ENCODE peak calls at places on chromosomes 2 and 18, in six cellular contexts. One of them, this sample, is unnamed.

GRCh38 chr2:2456721-2457120 is 125.6 kb upstream of the MYT1L start:
- DNase-seq in psoas muscle: no peak
- DNase-seq in A673: no peak
- DNase-seq in B cell: no peak
- DNase-seq in nephron progenitor cell: no peak
- DNase-seq in fibroblast of pulmonary artery: no peak
- DNase-seq in this sample: no peak

GRCh38 chr18:46574000-46574739 is 82.8 kb downstream of the LOXHD1 start:
- DNase-seq in psoas muscle: no peak
- DNase-seq in A673: no peak
- DNase-seq in B cell: no peak
- DNase-seq in nephron progenitor cell: no peak
- DNase-seq in fibroblast of pulmonary artery: no peak
- DNase-seq in this sample: peak; percentile 62

GRCh38 chr2:147916723-147917122 is 71.9 kb downstream of the ACVR2A start:
- DNase-seq in psoas muscle: no peak
- DNase-seq in A673: no peak
- DNase-seq in B cell: no peak
- DNase-seq in nephron progenitor cell: no peak
- DNase-seq in fibroblast of pulmonary artery: no peak
- DNase-seq in this sample: no peak

GRCh38 chr2:180677200-180677599 is 303.2 kb upstream of the UBE2E3 start:
- DNase-seq in psoas muscle: no peak
- DNase-seq in A673: no peak
- DNase-seq in B cell: no peak
- DNase-seq in nephron progenitor cell: no peak
- DNase-seq in fibroblast of pulmonary artery: no peak
- DNase-seq in this sample: no peak

GRCh38 chr2:46181306-46181705 is 115.9 kb upstream of the EPAS1 start:
- DNase-seq in psoas muscle: no peak
- DNase-seq in A673: no peak
- DNase-seq in B cell: no peak
- DNase-seq in nephron progenitor cell: no peak
- DNase-seq in fibroblast of pulmonary artery: no peak
- DNase-seq in this sample: no peak

GRCh38 chr2:67437132-67437531 is 40.0 kb downstream of the ETAA1 start:
- DNase-seq in psoas muscle: no peak
- DNase-seq in A673: no peak
- DNase-seq in B cell: no peak
- DNase-seq in nephron progenitor cell: no peak
- DNase-seq in fibroblast of pulmonary artery: no peak
- DNase-seq in this sample: no peak

GRCh38 chr18:8847066-8847755 is 141.9 kb downstream of the MTCL1 start:
- DNase-seq in psoas muscle: no peak
- DNase-seq in A673: no peak
- DNase-seq in B cell: no peak
- DNase-seq in nephron progenitor cell: no peak
- DNase-seq in fibroblast of pulmonary artery: peak; percentile 24
- DNase-seq in this sample: no peak

GRCh38 chr2:203225423-203226039 is 13.3 kb upstream of the CYP20A1 start:
- DNase-seq in psoas muscle: no peak
- DNase-seq in A673: peak; percentile 37
- DNase-seq in B cell: peak; percentile 42
- DNase-seq in nephron progenitor cell: peak; percentile 30
- DNase-seq in fibroblast of pulmonary artery: peak; percentile 45
- DNase-seq in this sample: no peak

GRCh38 chr18:79974025-79974424 is 9.6 kb downstream of the HSBP1L1 start:
- DNase-seq in psoas muscle: no peak
- DNase-seq in A673: no peak
- DNase-seq in B cell: no peak
- DNase-seq in nephron progenitor cell: no peak
- DNase-seq in fibroblast of pulmonary artery: no peak
- DNase-seq in this sample: no peak

GRCh38 chr2:68251187-68251854 is 1.0 kb downstream of the PPP3R1 start:
- DNase-seq in psoas muscle: peak; percentile 51
- DNase-seq in A673: peak; percentile 89
- DNase-seq in B cell: peak; percentile 87
- DNase-seq in nephron progenitor cell: peak; percentile 60
- DNase-seq in fibroblast of pulmonary artery: peak; percentile 78
- DNase-seq in this sample: peak; percentile 70

GRCh38 chr2:46862430-46862829 is 53.2 kb downstream of the MCFD2 start:
- DNase-seq in psoas muscle: no peak
- DNase-seq in A673: no peak
- DNase-seq in B cell: no peak
- DNase-seq in nephron progenitor cell: no peak
- DNase-seq in fibroblast of pulmonary artery: no peak
- DNase-seq in this sample: no peak

GRCh38 chr2:19799881-19800780 is 101.7 kb downstream of the TTC32 start:
- DNase-seq in psoas muscle: no peak
- DNase-seq in A673: no peak
- DNase-seq in B cell: no peak
- DNase-seq in nephron progenitor cell: no peak
- DNase-seq in fibroblast of pulmonary artery: no peak
- DNase-seq in this sample: no peak

GRCh38 chr18:78642561-78643398 is 336.8 kb upstream of the SALL3 start:
- DNase-seq in psoas muscle: no peak
- DNase-seq in A673: no peak
- DNase-seq in B cell: peak; percentile 42
- DNase-seq in nephron progenitor cell: no peak
- DNase-seq in fibroblast of pulmonary artery: no peak
- DNase-seq in this sample: no peak

GRCh38 chr2:10659898-10660568 is 29.7 kb downstream of the NOL10 start:
- DNase-seq in psoas muscle: peak; percentile 55
- DNase-seq in A673: peak; percentile 19
- DNase-seq in B cell: peak; percentile 22
- DNase-seq in nephron progenitor cell: peak; percentile 58
- DNase-seq in fibroblast of pulmonary artery: peak; percentile 82
- DNase-seq in this sample: no peak

GRCh38 chr2:15553951-15554350 is 7.2 kb downstream of the NBAS start:
- DNase-seq in psoas muscle: no peak
- DNase-seq in A673: no peak
- DNase-seq in B cell: no peak
- DNase-seq in nephron progenitor cell: no peak
- DNase-seq in fibroblast of pulmonary artery: no peak
- DNase-seq in this sample: no peak

GRCh38 chr2:41878726-41879366 is 169.0 kb upstream of the PKDCC start:
- DNase-seq in psoas muscle: peak; percentile 34
- DNase-seq in A673: no peak
- DNase-seq in B cell: no peak
- DNase-seq in nephron progenitor cell: no peak
- DNase-seq in fibroblast of pulmonary artery: no peak
- DNase-seq in this sample: no peak

GRCh38 chr2:168136392-168136977 is 110.9 kb downstream of the STK39 start:
- DNase-seq in psoas muscle: no peak
- DNase-seq in A673: peak; percentile 68
- DNase-seq in B cell: peak; percentile 40
- DNase-seq in nephron progenitor cell: no peak
- DNase-seq in fibroblast of pulmonary artery: peak; percentile 70
- DNase-seq in this sample: peak; percentile 8

GRCh38 chr2:82993631-82994030 is 1465.4 kb downstream of the SUCLG1 start:
- DNase-seq in psoas muscle: no peak
- DNase-seq in A673: no peak
- DNase-seq in B cell: no peak
- DNase-seq in nephron progenitor cell: no peak
- DNase-seq in fibroblast of pulmonary artery: no peak
- DNase-seq in this sample: no peak

GRCh38 chr18:34707670-34708069 is 2.4 kb upstream of the DTNA start:
- DNase-seq in psoas muscle: no peak
- DNase-seq in A673: peak; percentile 94
- DNase-seq in B cell: no peak
- DNase-seq in nephron progenitor cell: no peak
- DNase-seq in fibroblast of pulmonary artery: peak; percentile 95
- DNase-seq in this sample: no peak

GRCh38 chr2:2050321-2050905 is 280.7 kb downstream of the MYT1L start:
- DNase-seq in psoas muscle: no peak
- DNase-seq in A673: no peak
- DNase-seq in B cell: no peak
- DNase-seq in nephron progenitor cell: no peak
- DNase-seq in fibroblast of pulmonary artery: no peak
- DNase-seq in this sample: no peak

GRCh38 chr2:219387284-219388126 is at the start of gene DNPEP:
- DNase-seq in psoas muscle: peak; percentile 94
- DNase-seq in A673: peak; percentile 89
- DNase-seq in B cell: peak; percentile 95
- DNase-seq in nephron progenitor cell: peak; percentile 97
- DNase-seq in fibroblast of pulmonary artery: peak; percentile 94
- DNase-seq in this sample: peak; percentile 99

GRCh38 chr2:10392548-10392947 is 55.6 kb downstream of the ODC1 start:
- DNase-seq in psoas muscle: no peak
- DNase-seq in A673: no peak
- DNase-seq in B cell: no peak
- DNase-seq in nephron progenitor cell: no peak
- DNase-seq in fibroblast of pulmonary artery: no peak
- DNase-seq in this sample: no peak

GRCh38 chr2:74548285-74548918 is 5.3 kb downstream of the LOXL3 start:
- DNase-seq in psoas muscle: no peak
- DNase-seq in A673: peak; percentile 29
- DNase-seq in B cell: no peak
- DNase-seq in nephron progenitor cell: no peak
- DNase-seq in fibroblast of pulmonary artery: no peak
- DNase-seq in this sample: no peak

GRCh38 chr2:96207073-96207777 is 1.4 kb downstream of the STARD7 start:
- DNase-seq in psoas muscle: no peak
- DNase-seq in A673: no peak
- DNase-seq in B cell: no peak
- DNase-seq in nephron progenitor cell: no peak
- DNase-seq in fibroblast of pulmonary artery: no peak
- DNase-seq in this sample: no peak

GRCh38 chr2:96209729-96210085 is 1.1 kb upstream of the STARD7 start:
- DNase-seq in psoas muscle: no peak
- DNase-seq in A673: no peak
- DNase-seq in B cell: no peak
- DNase-seq in nephron progenitor cell: no peak
- DNase-seq in fibroblast of pulmonary artery: no peak
- DNase-seq in this sample: no peak

GRCh38 chr2:96209011-96209728 is 543 bp upstream of the STARD7 start:
- DNase-seq in psoas muscle: no peak
- DNase-seq in A673: no peak
- DNase-seq in B cell: no peak
- DNase-seq in nephron progenitor cell: no peak
- DNase-seq in fibroblast of pulmonary artery: no peak
- DNase-seq in this sample: no peak

GRCh38 chr2:96207778-96208143 is 866 bp downstream of the STARD7 start:
- DNase-seq in psoas muscle: no peak
- DNase-seq in A673: no peak
- DNase-seq in B cell: no peak
- DNase-seq in nephron progenitor cell: no peak
- DNase-seq in fibroblast of pulmonary artery: no peak
- DNase-seq in this sample: peak; percentile 53

GRCh38 chr2:96208144-96209010 is at the start of gene STARD7:
- DNase-seq in psoas muscle: peak; percentile 99
- DNase-seq in A673: peak; percentile 98
- DNase-seq in B cell: peak; percentile 97
- DNase-seq in nephron progenitor cell: peak; percentile 98
- DNase-seq in fibroblast of pulmonary artery: peak; percentile 98
- DNase-seq in this sample: peak; percentile 97
- TF ChIP-seq CTCF in psoas muscle: no peak
- TF ChIP-seq CTCF in A673: no peak
- TF ChIP-seq CTCF in B cell: no peak
- TF ChIP-seq CTCF in nephron progenitor cell: no peak
- TF ChIP-seq CTCF in fibroblast of pulmonary artery: no peak
- TF ChIP-seq CTCF in this sample: no peak

GRCh38 chr2:43402002-43402401 is 175.6 kb upstream of the ZFP36L2 start:
- DNase-seq in psoas muscle: no peak
- DNase-seq in A673: no peak
- DNase-seq in B cell: peak; percentile 38
- DNase-seq in nephron progenitor cell: no peak
- DNase-seq in fibroblast of pulmonary artery: no peak
- DNase-seq in this sample: peak; percentile 54

GRCh38 chr2:43402452-43402937 is 176.1 kb upstream of the ZFP36L2 start:
- DNase-seq in psoas muscle: no peak
- DNase-seq in A673: no peak
- DNase-seq in B cell: no peak
- DNase-seq in nephron progenitor cell: no peak
- DNase-seq in fibroblast of pulmonary artery: peak; percentile 30
- DNase-seq in this sample: peak; percentile 26

GRCh38 chr2:43399098-43399497 is 172.7 kb upstream of the ZFP36L2 start:
- DNase-seq in psoas muscle: no peak
- DNase-seq in A673: no peak
- DNase-seq in B cell: no peak
- DNase-seq in nephron progenitor cell: no peak
- DNase-seq in fibroblast of pulmonary artery: no peak
- DNase-seq in this sample: no peak

GRCh38 chr2:43399515-43400245 is 173.3 kb upstream of the ZFP36L2 start:
- DNase-seq in psoas muscle: no peak
- DNase-seq in A673: no peak
- DNase-seq in B cell: no peak
- DNase-seq in nephron progenitor cell: no peak
- DNase-seq in fibroblast of pulmonary artery: peak; percentile 88
- DNase-seq in this sample: no peak

DNA sequence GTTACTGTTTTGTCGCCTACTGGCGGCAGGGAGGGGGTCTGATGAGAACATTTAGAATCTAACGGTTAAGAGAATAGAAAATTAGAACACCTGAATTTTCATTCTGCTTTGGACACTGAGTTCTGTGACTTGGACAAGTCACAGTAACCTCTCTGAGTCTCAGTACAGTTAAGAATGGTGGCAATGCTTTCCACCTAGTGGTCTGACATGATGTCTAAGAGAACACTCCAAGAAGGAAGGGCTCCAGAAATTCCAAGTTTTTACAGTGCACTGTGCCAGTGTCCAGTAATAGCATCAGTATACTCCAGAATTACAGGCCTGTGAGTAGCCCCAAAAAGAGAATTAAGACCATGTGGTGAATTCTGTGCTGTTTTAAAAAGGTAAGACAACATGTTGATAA is 174.1 kb upstream of the ZFP36L2 start:
- DNase-seq in psoas muscle: no peak
- DNase-seq in A673: no peak
- DNase-seq in B cell: no peak
- DNase-seq in nephron progenitor cell: no peak
- DNase-seq in fibroblast of pulmonary artery: no peak
- DNase-seq in this sample: no peak
- TF ChIP-seq CTCF in psoas muscle: peak; percentile 23
- TF ChIP-seq CTCF in A673: no peak
- TF ChIP-seq CTCF in B cell: no peak
- TF ChIP-seq CTCF in nephron progenitor cell: no peak
- TF ChIP-seq CTCF in fibroblast of pulmonary artery: peak; percentile 12
- TF ChIP-seq CTCF in this sample: no peak

DNA sequence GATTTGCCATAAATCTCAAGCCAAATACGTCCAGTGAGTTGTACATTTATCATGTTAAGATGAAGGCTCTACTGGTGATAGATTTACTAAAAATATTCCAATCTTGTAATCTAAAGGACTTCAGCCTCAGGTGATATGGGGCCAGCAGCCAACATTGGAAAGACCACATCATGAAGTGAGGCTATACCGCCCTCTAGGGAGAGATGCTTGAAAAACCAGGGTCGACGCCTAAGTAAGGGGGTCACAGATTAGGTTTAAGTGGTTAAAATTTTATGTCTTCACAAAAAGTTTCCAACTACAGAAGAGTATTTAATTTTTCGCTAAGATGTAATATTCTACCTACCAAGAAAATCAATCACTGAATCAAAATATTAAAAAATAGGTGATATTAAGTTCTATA is 33.3 kb downstream of the DOCK10 start:
- DNase-seq in psoas muscle: no peak
- DNase-seq in A673: peak; percentile 37
- DNase-seq in B cell: peak; percentile 27
- DNase-seq in nephron progenitor cell: peak; percentile 16
- DNase-seq in fibroblast of pulmonary artery: no peak
- DNase-seq in this sample: no peak
- TF ChIP-seq CTCF in psoas muscle: peak; percentile 16
- TF ChIP-seq CTCF in A673: peak; percentile 73
- TF ChIP-seq CTCF in B cell: peak; percentile 49
- TF ChIP-seq CTCF in nephron progenitor cell: peak; percentile 54
- TF ChIP-seq CTCF in fibroblast of pulmonary artery: peak; percentile 47
- TF ChIP-seq CTCF in this sample: peak; percentile 13

GRCh38 chr2:188978291-188979081 is 4.3 kb downstream of the COL3A1 start:
- DNase-seq in psoas muscle: no peak
- DNase-seq in A673: peak; percentile 82
- DNase-seq in B cell: no peak
- DNase-seq in nephron progenitor cell: no peak
- DNase-seq in fibroblast of pulmonary artery: peak; percentile 94
- DNase-seq in this sample: peak; percentile 40
- TF ChIP-seq CTCF in psoas muscle: peak; percentile 16
- TF ChIP-seq CTCF in A673: peak; percentile 72
- TF ChIP-seq CTCF in B cell: no peak
- TF ChIP-seq CTCF in nephron progenitor cell: no peak
- TF ChIP-seq CTCF in fibroblast of pulmonary artery: peak; percentile 50
- TF ChIP-seq CTCF in this sample: peak; percentile 41

This sample was measured in GM13976.